ENCODE peak calls at places on chromosomes 1 and 21, in six cellular contexts. One of them, this sample, is unnamed.

GRCh38 chr1:169305948-169306347 is 61.6 kb downstream of the NME7 start:
- DNase-seq in small intestine: no peak
- DNase-seq in epithelial cell of proximal tubule: no peak
- DNase-seq in NCI-H524: no peak
- DNase-seq in stimulated activated CD4-positive, alpha-beta T cell treated with anti-CD3 and anti-CD28 coated beads, Interleukin-1b, Interleukin-23, amount 100 ng/mL, for 4 hours: no peak
- DNase-seq in glutamatergic neuron: no peak
- DNase-seq in this sample: no peak

GRCh38 chr1:168090395-168090794 is 46.3 kb downstream of the GPR161 start:
- DNase-seq in small intestine: no peak
- DNase-seq in epithelial cell of proximal tubule: no peak
- DNase-seq in glutamatergic neuron: no peak
- DNase-seq in NCI-H524: no peak
- DNase-seq in stimulated activated CD4-positive, alpha-beta T cell treated with anti-CD3 and anti-CD28 coated beads, Interleukin-1b, Interleukin-23, amount 100 ng/mL, for 4 hours: no peak
- DNase-seq in this sample: no peak

GRCh38 chr1:213985181-213986019 is 2.4 kb upstream of the PROX1 start:
- DNase-seq in stimulated activated CD4-positive, alpha-beta T cell treated with anti-CD3 and anti-CD28 coated beads, Interleukin-1b, Interleukin-23, amount 100 ng/mL, for 4 hours: no peak
- DNase-seq in NCI-H524: no peak
- DNase-seq in small intestine: no peak
- DNase-seq in epithelial cell of proximal tubule: no peak
- DNase-seq in glutamatergic neuron: peak; percentile 52
- DNase-seq in this sample: no peak

GRCh38 chr1:206797534-206798383 is 25.5 kb upstream of the IL10 start:
- DNase-seq in stimulated activated CD4-positive, alpha-beta T cell treated with anti-CD3 and anti-CD28 coated beads, Interleukin-1b, Interleukin-23, amount 100 ng/mL, for 4 hours: no peak
- DNase-seq in epithelial cell of proximal tubule: no peak
- DNase-seq in NCI-H524: no peak
- DNase-seq in small intestine: peak; percentile 32
- DNase-seq in glutamatergic neuron: peak; percentile 50
- DNase-seq in this sample: no peak

GRCh38 chr1:73537400-73537799 is 660.6 kb downstream of the LRRIQ3 start:
- DNase-seq in epithelial cell of proximal tubule: no peak
- DNase-seq in stimulated activated CD4-positive, alpha-beta T cell treated with anti-CD3 and anti-CD28 coated beads, Interleukin-1b, Interleukin-23, amount 100 ng/mL, for 4 hours: no peak
- DNase-seq in glutamatergic neuron: no peak
- DNase-seq in NCI-H524: no peak
- DNase-seq in small intestine: no peak
- DNase-seq in this sample: no peak

GRCh38 chr1:176691251-176692228 is 228.6 kb downstream of the PAPPA2 start:
- DNase-seq in glutamatergic neuron: no peak
- DNase-seq in stimulated activated CD4-positive, alpha-beta T cell treated with anti-CD3 and anti-CD28 coated beads, Interleukin-1b, Interleukin-23, amount 100 ng/mL, for 4 hours: no peak
- DNase-seq in epithelial cell of proximal tubule: peak; percentile 48
- DNase-seq in small intestine: peak; percentile 74
- DNase-seq in NCI-H524: peak; percentile 82
- DNase-seq in this sample: peak; percentile 40

GRCh38 chr21:25385912-25386474 is 221.3 kb downstream of the MRPL39 start:
- DNase-seq in NCI-H524: peak; percentile 45
- DNase-seq in stimulated activated CD4-positive, alpha-beta T cell treated with anti-CD3 and anti-CD28 coated beads, Interleukin-1b, Interleukin-23, amount 100 ng/mL, for 4 hours: no peak
- DNase-seq in glutamatergic neuron: no peak
- DNase-seq in small intestine: peak; percentile 38
- DNase-seq in epithelial cell of proximal tubule: peak; percentile 32
- DNase-seq in this sample: peak; percentile 27

GRCh38 chr1:229714964-229715603 is 89.0 kb downstream of the URB2 start:
- DNase-seq in stimulated activated CD4-positive, alpha-beta T cell treated with anti-CD3 and anti-CD28 coated beads, Interleukin-1b, Interleukin-23, amount 100 ng/mL, for 4 hours: peak; percentile 15
- DNase-seq in glutamatergic neuron: no peak
- DNase-seq in epithelial cell of proximal tubule: no peak
- DNase-seq in NCI-H524: no peak
- DNase-seq in small intestine: peak; percentile 47
- DNase-seq in this sample: no peak

GRCh38 chr1:114427612-114428011 is 83.4 kb downstream of the TRIM33 start:
- DNase-seq in small intestine: no peak
- DNase-seq in glutamatergic neuron: no peak
- DNase-seq in NCI-H524: no peak
- DNase-seq in stimulated activated CD4-positive, alpha-beta T cell treated with anti-CD3 and anti-CD28 coated beads, Interleukin-1b, Interleukin-23, amount 100 ng/mL, for 4 hours: no peak
- DNase-seq in epithelial cell of proximal tubule: no peak
- DNase-seq in this sample: no peak

GRCh38 chr1:66876664-66877063 is 48.0 kb downstream of the DNAI4 start:
- DNase-seq in stimulated activated CD4-positive, alpha-beta T cell treated with anti-CD3 and anti-CD28 coated beads, Interleukin-1b, Interleukin-23, amount 100 ng/mL, for 4 hours: no peak
- DNase-seq in NCI-H524: no peak
- DNase-seq in small intestine: no peak
- DNase-seq in glutamatergic neuron: no peak
- DNase-seq in epithelial cell of proximal tubule: no peak
- DNase-seq in this sample: no peak

GRCh38 chr21:36263797-36264196 is 56.2 kb upstream of the MORC3 start:
- DNase-seq in epithelial cell of proximal tubule: no peak
- DNase-seq in glutamatergic neuron: no peak
- DNase-seq in small intestine: no peak
- DNase-seq in NCI-H524: no peak
- DNase-seq in stimulated activated CD4-positive, alpha-beta T cell treated with anti-CD3 and anti-CD28 coated beads, Interleukin-1b, Interleukin-23, amount 100 ng/mL, for 4 hours: no peak
- DNase-seq in this sample: no peak

GRCh38 chr1:108636876-108637275 is 24.0 kb downstream of the HENMT1 start:
- DNase-seq in small intestine: no peak
- DNase-seq in glutamatergic neuron: no peak
- DNase-seq in stimulated activated CD4-positive, alpha-beta T cell treated with anti-CD3 and anti-CD28 coated beads, Interleukin-1b, Interleukin-23, amount 100 ng/mL, for 4 hours: no peak
- DNase-seq in epithelial cell of proximal tubule: no peak
- DNase-seq in NCI-H524: no peak
- DNase-seq in this sample: no peak

GRCh38 chr21:31107871-31108270 is 69.6 kb upstream of the KRTAP19-8 start:
- DNase-seq in stimulated activated CD4-positive, alpha-beta T cell treated with anti-CD3 and anti-CD28 coated beads, Interleukin-1b, Interleukin-23, amount 100 ng/mL, for 4 hours: no peak
- DNase-seq in small intestine: no peak
- DNase-seq in NCI-H524: no peak
- DNase-seq in epithelial cell of proximal tubule: no peak
- DNase-seq in glutamatergic neuron: no peak
- DNase-seq in this sample: no peak

GRCh38 chr1:192538407-192539311 is 36.9 kb upstream of the RGS1 start:
- DNase-seq in small intestine: peak; percentile 55
- DNase-seq in NCI-H524: no peak
- DNase-seq in stimulated activated CD4-positive, alpha-beta T cell treated with anti-CD3 and anti-CD28 coated beads, Interleukin-1b, Interleukin-23, amount 100 ng/mL, for 4 hours: no peak
- DNase-seq in epithelial cell of proximal tubule: no peak
- DNase-seq in glutamatergic neuron: no peak
- DNase-seq in this sample: no peak

GRCh38 chr1:198528376-198528775 is 12.1 kb downstream of the ATP6V1G3 start:
- DNase-seq in glutamatergic neuron: no peak
- DNase-seq in small intestine: no peak
- DNase-seq in epithelial cell of proximal tubule: no peak
- DNase-seq in NCI-H524: no peak
- DNase-seq in stimulated activated CD4-positive, alpha-beta T cell treated with anti-CD3 and anti-CD28 coated beads, Interleukin-1b, Interleukin-23, amount 100 ng/mL, for 4 hours: no peak
- DNase-seq in this sample: no peak

GRCh38 chr1:93702102-93702827 is 20.6 kb upstream of the BCAR3 start:
- DNase-seq in stimulated activated CD4-positive, alpha-beta T cell treated with anti-CD3 and anti-CD28 coated beads, Interleukin-1b, Interleukin-23, amount 100 ng/mL, for 4 hours: no peak
- DNase-seq in NCI-H524: no peak
- DNase-seq in glutamatergic neuron: no peak
- DNase-seq in small intestine: no peak
- DNase-seq in epithelial cell of proximal tubule: no peak
- DNase-seq in this sample: no peak

GRCh38 chr1:226870323-226871046 is at the start of gene PSEN2:
- DNase-seq in NCI-H524: peak; percentile 4
- DNase-seq in stimulated activated CD4-positive, alpha-beta T cell treated with anti-CD3 and anti-CD28 coated beads, Interleukin-1b, Interleukin-23, amount 100 ng/mL, for 4 hours: peak; percentile 22
- DNase-seq in small intestine: peak; percentile 77
- DNase-seq in glutamatergic neuron: peak; percentile 67
- DNase-seq in epithelial cell of proximal tubule: no peak
- DNase-seq in this sample: peak; percentile 34

GRCh38 chr1:204438628-204439027 is 27.0 kb upstream of the PPP1R15B start:
- DNase-seq in small intestine: no peak
- DNase-seq in stimulated activated CD4-positive, alpha-beta T cell treated with anti-CD3 and anti-CD28 coated beads, Interleukin-1b, Interleukin-23, amount 100 ng/mL, for 4 hours: no peak
- DNase-seq in NCI-H524: no peak
- DNase-seq in epithelial cell of proximal tubule: peak; percentile 99
- DNase-seq in glutamatergic neuron: no peak
- DNase-seq in this sample: no peak

GRCh38 chr1:176799327-176799726 is 336.4 kb downstream of the PAPPA2 start:
- DNase-seq in stimulated activated CD4-positive, alpha-beta T cell treated with anti-CD3 and anti-CD28 coated beads, Interleukin-1b, Interleukin-23, amount 100 ng/mL, for 4 hours: no peak
- DNase-seq in glutamatergic neuron: no peak
- DNase-seq in small intestine: no peak
- DNase-seq in epithelial cell of proximal tubule: no peak
- DNase-seq in NCI-H524: no peak
- DNase-seq in this sample: no peak

GRCh38 chr1:161131721-161132409 is 602 bp downstream of the DEDD start:
- DNase-seq in epithelial cell of proximal tubule: no peak
- DNase-seq in small intestine: peak; percentile 22
- DNase-seq in glutamatergic neuron: no peak
- DNase-seq in NCI-H524: no peak
- DNase-seq in stimulated activated CD4-positive, alpha-beta T cell treated with anti-CD3 and anti-CD28 coated beads, Interleukin-1b, Interleukin-23, amount 100 ng/mL, for 4 hours: no peak
- DNase-seq in this sample: no peak

GRCh38 chr1:175394739-175395138 is 202.2 kb upstream of the KIAA0040 start:
- DNase-seq in epithelial cell of proximal tubule: no peak
- DNase-seq in glutamatergic neuron: no peak
- DNase-seq in small intestine: no peak
- DNase-seq in stimulated activated CD4-positive, alpha-beta T cell treated with anti-CD3 and anti-CD28 coated beads, Interleukin-1b, Interleukin-23, amount 100 ng/mL, for 4 hours: no peak
- DNase-seq in NCI-H524: peak; percentile 18
- DNase-seq in this sample: no peak

GRCh38 chr1:246573481-246573880 is 7.2 kb downstream of the CNST start:
- DNase-seq in NCI-H524: no peak
- DNase-seq in small intestine: no peak
- DNase-seq in glutamatergic neuron: no peak
- DNase-seq in stimulated activated CD4-positive, alpha-beta T cell treated with anti-CD3 and anti-CD28 coated beads, Interleukin-1b, Interleukin-23, amount 100 ng/mL, for 4 hours: no peak
- DNase-seq in epithelial cell of proximal tubule: no peak
- DNase-seq in this sample: no peak

GRCh38 chr1:192604979-192605620 is 29.5 kb downstream of the RGS1 start:
- DNase-seq in glutamatergic neuron: no peak
- DNase-seq in NCI-H524: no peak
- DNase-seq in stimulated activated CD4-positive, alpha-beta T cell treated with anti-CD3 and anti-CD28 coated beads, Interleukin-1b, Interleukin-23, amount 100 ng/mL, for 4 hours: no peak
- DNase-seq in small intestine: no peak
- DNase-seq in epithelial cell of proximal tubule: no peak
- DNase-seq in this sample: no peak

GRCh38 chr1:170513138-170513537 is 18.8 kb upstream of the GORAB start:
- DNase-seq in stimulated activated CD4-positive, alpha-beta T cell treated with anti-CD3 and anti-CD28 coated beads, Interleukin-1b, Interleukin-23, amount 100 ng/mL, for 4 hours: no peak
- DNase-seq in glutamatergic neuron: no peak
- DNase-seq in small intestine: no peak
- DNase-seq in epithelial cell of proximal tubule: no peak
- DNase-seq in NCI-H524: no peak
- DNase-seq in this sample: no peak

GRCh38 chr1:26321315-26322041 is 3.7 kb downstream of the CD52 start:
- DNase-seq in epithelial cell of proximal tubule: no peak
- DNase-seq in NCI-H524: peak; percentile 48
- DNase-seq in glutamatergic neuron: peak; percentile 97
- DNase-seq in stimulated activated CD4-positive, alpha-beta T cell treated with anti-CD3 and anti-CD28 coated beads, Interleukin-1b, Interleukin-23, amount 100 ng/mL, for 4 hours: peak; percentile 98
- DNase-seq in small intestine: peak; percentile 90
- DNase-seq in this sample: peak; percentile 77

GRCh38 chr1:169044296-169044695 is 62.2 kb upstream of the ATP1B1 start:
- DNase-seq in epithelial cell of proximal tubule: no peak
- DNase-seq in NCI-H524: no peak
- DNase-seq in glutamatergic neuron: no peak
- DNase-seq in small intestine: peak; percentile 62
- DNase-seq in stimulated activated CD4-positive, alpha-beta T cell treated with anti-CD3 and anti-CD28 coated beads, Interleukin-1b, Interleukin-23, amount 100 ng/mL, for 4 hours: peak; percentile 8
- DNase-seq in this sample: peak; percentile 40